ENCODE peak calls at places on chromosome 6, in six cellular contexts. U is PC-3, I is mammary epithelial cell, L is fibroblast of lung, E is PC-9, K is HCT116. B is an unnamed sample.

GRCh38 chr6:63347599-63347998 is 27.8 kb upstream of the LGSN start:
- DNase-seq in U (peak; percentile 83), I (peak; percentile 88), L (peak; percentile 87), E (peak; percentile 81), K (peak; percentile 49), B (no peak)

GRCh38 chr6:133341607-133342158 is 100.5 kb downstream of the EYA4 start:
- DNase-seq in U (peak; percentile 83), I (no peak), L (peak; percentile 90), E (peak; percentile 79), K (no peak), B (no peak)

GRCh38 chr6:31639449-31639861 is 13.0 kb downstream of the BAG6 start:
- DNase-seq in U (peak; percentile 17), I (no peak), L (no peak), E (no peak), K (no peak), B (peak; percentile 95)

GRCh38 chr6:15001511-15001910 is 244.4 kb upstream of the JARID2 start:
- DNase-seq in U (no peak), I (no peak), L (no peak), E (no peak), K (no peak), B (no peak)

GRCh38 chr6:10411915-10412164 is 3.0 kb downstream of the TFAP2A start:
- DNase-seq in U (no peak), I (no peak), L (no peak), E (no peak), K (no peak), B (no peak)

GRCh38 chr6:126628125-126628524 is 288.2 kb downstream of the CENPW start:
- DNase-seq in U (no peak), I (no peak), L (no peak), E (no peak), K (peak; percentile 4), B (no peak)

GRCh38 chr6:35552285-35552917 is 39.7 kb upstream of the TULP1 start:
- DNase-seq in U (peak; percentile 80), I (peak; percentile 29), L (peak; percentile 57), E (no peak), K (peak; percentile 26), B (no peak)

GRCh38 chr6:37679539-37680476 is 17.9 kb downstream of the MDGA1 start:
- DNase-seq in U (no peak), I (no peak), L (no peak), E (no peak), K (no peak), B (peak; percentile 26)

GRCh38 chr6:139112561-139112960 is 22.3 kb upstream of the HECA start:
- DNase-seq in U (peak; percentile 32), I (no peak), L (no peak), E (peak; percentile 32), K (no peak), B (no peak)

GRCh38 chr6:14966111-14966901 is 279.6 kb upstream of the JARID2 start:
- DNase-seq in U (peak; percentile 40), I (no peak), L (no peak), E (no peak), K (no peak), B (peak; percentile 9)

GRCh38 chr6:108116781-108117426 is 42.4 kb upstream of the OSTM1 start:
- DNase-seq in U (no peak), I (no peak), L (no peak), E (no peak), K (no peak), B (no peak)

GRCh38 chr6:34378470-34378869 is 14.0 kb downstream of the NUDT3 start:
- DNase-seq in U (no peak), I (no peak), L (peak; percentile 34), E (no peak), K (no peak), B (no peak)

GRCh38 chr6:125748534-125749111 is 809 bp upstream of the HEY2 start:
- DNase-seq in U (peak; percentile 11), I (peak; percentile 29), L (peak; percentile 33), E (no peak), K (no peak), B (peak; percentile 62)

GRCh38 chr6:34360556-34360955 is 31.9 kb downstream of the NUDT3 start:
- DNase-seq in U (no peak), I (no peak), L (peak; percentile 47), E (no peak), K (no peak), B (peak; percentile 66)

GRCh38 chr6:71349395-71349794 is 60.8 kb downstream of the OGFRL1 start:
- DNase-seq in U (peak; percentile 65), I (no peak), L (peak; percentile 72), E (peak; percentile 45), K (peak; percentile 16), B (no peak)

GRCh38 chr6:155787168-155787567 is 331.5 kb upstream of the NOX3 start:
- DNase-seq in U (no peak), I (no peak), L (no peak), E (no peak), K (no peak), B (no peak)

GRCh38 chr6:26375270-26375669 is 7.6 kb upstream of the BTN2A2 start:
- DNase-seq in U (no peak), I (no peak), L (no peak), E (no peak), K (no peak), B (no peak)

GRCh38 chr6:38617856-38618255 is 21.9 kb downstream of the BTBD9 start:
- DNase-seq in U (no peak), I (no peak), L (no peak), E (no peak), K (no peak), B (no peak)

GRCh38 chr6:24719125-24719931 is at the start of gene C6orf62:
- DNase-seq in U (peak; percentile 37), I (peak; percentile 65), L (no peak), E (peak; percentile 45), K (no peak), B (peak; percentile 68)

GRCh38 chr6:11354019-11354418 is 121.6 kb upstream of the NEDD9 start:
- DNase-seq in U (no peak), I (peak; percentile 90), L (peak; percentile 51), E (no peak), K (no peak), B (peak; percentile 90)

GRCh38 chr6:33700391-33701050 is 11.0 kb downstream of the UQCC2 start:
- DNase-seq in U (peak; percentile 78), I (peak; percentile 74), L (peak; percentile 74), E (peak; percentile 49), K (peak; percentile 65), B (no peak)

GRCh38 chr6:83536034-83536646 is 23.8 kb downstream of the PRSS35 start:
- DNase-seq in U (peak; percentile 78), I (peak; percentile 30), L (peak; percentile 67), E (peak; percentile 34), K (peak; percentile 36), B (peak; percentile 77)

GRCh38 chr6:168210239-168211107 is 109.1 kb downstream of the DACT2 start:
- DNase-seq in U (no peak), I (no peak), L (no peak), E (no peak), K (no peak), B (no peak)

GRCh38 chr6:140846518-140847277 is 1286.0 kb upstream of the GJE1 start:
- DNase-seq in U (peak; percentile 78), I (peak; percentile 37), L (peak; percentile 85), E (no peak), K (no peak), B (peak; percentile 6)

GRCh38 chr6:28880894-28881780 is 42.6 kb downstream of the TRIM27 start:
- DNase-seq in U (peak; percentile 88), I (peak; percentile 58), L (peak; percentile 80), E (peak; percentile 60), K (peak; percentile 62), B (peak; percentile 85)

GRCh38 chr6:235763-236360 is 56.4 kb upstream of the DUSP22 start:
- DNase-seq in U (no peak), I (peak; percentile 19), L (peak; percentile 78), E (no peak), K (no peak), B (peak; percentile 36)
- H3K4me3 ChIP-seq in U (no peak overlapping the region), I (no peak overlapping the region), L (peak overlapping the region; percentile 38), E (no peak overlapping the region), K (no peak overlapping the region), B (peak overlapping the region; percentile 75)

GRCh38 chr6:53648571-53648970 is 17.0 kb downstream of the KLHL31 start:
- DNase-seq in U (no peak), I (no peak), L (peak; percentile 54), E (no peak), K (no peak), B (no peak)

GRCh38 chr6:53654745-53655240 is 10.8 kb downstream of the KLHL31 start:
- DNase-seq in U (no peak), I (no peak), L (no peak), E (no peak), K (no peak), B (no peak)

GRCh38 chr6:53651764-53652401 is 13.7 kb downstream of the KLHL31 start:
- DNase-seq in U (peak; percentile 93), I (peak; percentile 85), L (peak; percentile 55), E (peak; percentile 82), K (peak; percentile 88), B (peak; percentile 67)

GRCh38 chr6:53647437-53648094 is 18.0 kb downstream of the KLHL31 start:
- DNase-seq in U (peak; percentile 44), I (peak; percentile 50), L (peak; percentile 10), E (no peak), K (no peak), B (no peak)

DNA sequence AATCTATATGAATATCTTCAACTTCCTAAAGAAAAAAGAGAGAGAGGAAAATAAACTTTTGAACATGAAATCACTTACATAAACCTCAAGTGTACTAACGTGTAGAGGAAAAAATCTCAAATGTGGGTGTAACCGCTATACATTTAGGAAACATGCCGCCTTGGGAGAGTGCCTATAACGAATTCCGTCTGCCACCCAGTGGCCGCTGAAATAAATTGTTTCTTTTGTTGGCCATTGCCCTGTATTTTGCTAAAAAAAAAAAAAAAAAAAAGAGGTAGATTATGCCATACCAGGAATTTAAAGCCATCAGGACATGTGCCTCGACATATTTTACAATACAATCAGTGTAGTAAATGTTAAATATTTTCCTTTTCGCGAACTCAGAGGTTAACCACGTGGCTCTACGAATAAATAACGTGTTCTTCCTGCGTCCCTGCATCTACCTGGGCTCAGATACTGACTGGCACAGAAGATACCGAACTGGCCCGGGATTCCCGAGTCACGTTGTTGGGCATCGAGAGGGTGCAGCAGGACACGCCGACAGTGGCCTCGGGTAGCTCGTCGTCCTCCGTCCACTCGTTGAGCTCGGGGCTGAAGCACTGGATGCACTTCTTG is 14.3 kb downstream of the KLHL31 start:
- DNase-seq in U (peak; percentile 90), I (peak; percentile 79), L (peak; percentile 88), E (peak; percentile 80), K (peak; percentile 72), B (no peak)
- H3K4me1 ChIP-seq in U (peaks cover 42% of the 10 kb centered on the region), I (peaks cover 32% of the 10 kb centered on the region), L (no peaks in the 10 kb centered on the region), E (peaks cover 20% of the 10 kb centered on the region), K (peaks cover 4% of the 10 kb centered on the region), B (peaks cover 11% of the 10 kb centered on the region)

DNA sequence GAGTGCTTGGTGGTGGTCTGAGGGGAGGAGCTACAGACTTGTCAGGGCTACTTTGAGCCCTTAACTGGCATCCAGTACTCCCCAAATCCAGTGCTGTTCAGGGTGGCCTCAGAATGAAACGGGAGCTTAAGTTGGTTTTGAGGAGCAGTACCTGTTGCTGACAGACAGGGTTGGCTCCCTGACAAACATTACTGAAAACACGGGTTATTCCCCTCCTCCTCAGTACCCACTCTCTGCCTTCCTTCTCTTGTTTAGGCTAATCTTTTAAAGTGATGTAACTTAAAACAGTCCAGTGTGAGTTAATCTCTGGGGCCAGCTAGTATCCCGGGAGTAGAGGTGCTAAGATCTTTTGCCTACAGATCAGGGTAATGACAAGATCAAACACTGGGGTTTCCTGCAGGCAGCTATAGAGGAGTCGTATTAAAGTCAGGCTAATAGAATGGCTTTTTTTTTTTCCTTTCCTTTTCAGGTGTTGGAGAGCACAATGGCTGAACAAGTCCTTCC is 3.7 kb downstream of the TNFAIP3 start:
- DNase-seq in U (no peak), I (peak; percentile 74), L (no peak), E (no peak), K (no peak), B (no peak)
- H3K79me2 ChIP-seq in U (peaks cover 50% of the 10 kb centered on the region), I (peaks cover 65% of the 10 kb centered on the region), L (peaks cover 59% of the 10 kb centered on the region), E (peaks cover 58% of the 10 kb centered on the region), K (no peaks in the 10 kb centered on the region), B (peaks cover 85% of the 10 kb centered on the region)

GRCh38 chr6:41502607-41503434 is 43.4 kb upstream of the FOXP4 start:
- DNase-seq in U (no peak), I (no peak), L (no peak), E (no peak), K (no peak), B (peak; percentile 80)
- H3K4me3 ChIP-seq in U (no peak overlapping the region), I (no peak overlapping the region), L (no peak overlapping the region), E (no peak overlapping the region), K (no peak overlapping the region), B (no peak overlapping the region)